ENCODE peak calls at places on chromosomes 16 and 17, in nine cellular contexts. P is tibial artery; N is KBM-7; F is GM20000; D is amygdala; L is amniotic stem cell; S is activated naive CD8-positive, alpha-beta T cell treated with anti-CD3 and anti-CD28 coated beads, Interleukin-2, amount 50 U/mL, for 24 hours; A is GM12878; C is lower lobe of right lung. U is an unnamed sample.

GRCh38 chr17:81994593-81995462 is 17.4 kb downstream of the ASPSCR1 start:
- DNase-seq in P (no peak), N (no peak), F (no peak), D (no peak), L (no peak), S (no peak), A (no peak), C (no peak), U (no peak)

GRCh38 chr16:27405546-27406451 is 3.8 kb downstream of the IL21R start:
- DNase-seq in P (no peak), N (no peak), F (peak), D (no peak), L (no peak), S (peak), A (no peak), C (no peak), U (no peak)

GRCh38 chr17:45119964-45120363 is 12.4 kb downstream of the PLCD3 start:
- DNase-seq in P (no peak), N (no peak), F (no peak), D (no peak), L (no peak), S (no peak), A (no peak), C (no peak), U (no peak)

GRCh38 chr17:65389426-65389825 is 172.0 kb downstream of the AXIN2 start:
- DNase-seq in P (no peak), N (no peak), F (no peak), D (no peak), L (no peak), S (no peak), A (no peak), C (no peak), U (no peak)

GRCh38 chr17:51833045-51833444 is 325.5 kb downstream of the CA10 start:
- DNase-seq in P (no peak), N (no peak), F (no peak), D (no peak), L (no peak), S (no peak), A (no peak), C (no peak), U (no peak)

GRCh38 chr17:38706625-38707298 is 1.7 kb downstream of the MLLT6 start:
- DNase-seq in P (no peak), N (peak), F (peak), D (no peak), L (no peak), S (peak), A (no peak), C (no peak), U (peak)

GRCh38 chr17:9020096-9020823 is 1.1 kb upstream of the NTN1 start:
- DNase-seq in P (peak), N (no peak), F (peak), D (no peak), L (no peak), S (no peak), A (no peak), C (no peak), U (no peak)

GRCh38 chr16:72827907-72828306 is 220.0 kb downstream of the ZFHX3 start:
- DNase-seq in P (no peak), N (no peak), F (no peak), D (no peak), L (no peak), S (no peak), A (no peak), C (no peak), U (no peak)

GRCh38 chr16:4339909-4340308 is 11.2 kb downstream of the PAM16 start:
- DNase-seq in P (no peak), N (no peak), F (no peak), D (no peak), L (no peak), S (no peak), A (no peak), C (peak), U (no peak)

GRCh38 chr16:87929986-87930385 is 6.3 kb downstream of the CA5A start:
- DNase-seq in P (no peak), N (no peak), F (no peak), D (no peak), L (no peak), S (no peak), A (no peak), C (no peak), U (no peak)

GRCh38 chr16:50006954-50007353 is 18.1 kb upstream of the CNEP1R1 start:
- DNase-seq in P (no peak), N (peak), F (no peak), D (no peak), L (no peak), S (no peak), A (no peak), C (no peak), U (no peak)

GRCh38 chr17:55334285-55334684 is 69.5 kb downstream of the HLF start:
- DNase-seq in P (no peak), N (no peak), F (no peak), D (no peak), L (no peak), S (no peak), A (no peak), C (no peak), U (no peak)

GRCh38 chr16:69865701-69866100 is 85.4 kb upstream of the CLEC18A start:
- DNase-seq in P (no peak), N (peak), F (no peak), D (no peak), L (no peak), S (no peak), A (no peak), C (no peak), U (no peak)

GRCh38 chr16:55942821-55943220 is 67.6 kb upstream of the CES5A start:
- DNase-seq in P (no peak), N (no peak), F (no peak), D (no peak), L (no peak), S (no peak), A (no peak), C (no peak), U (no peak)

GRCh38 chr17:57286372-57287105 is 30.2 kb downstream of the MSI2 start:
- DNase-seq in P (no peak), N (no peak), F (no peak), D (no peak), L (no peak), S (no peak), A (no peak), C (no peak), U (no peak)

GRCh38 chr17:17963694-17964436 is 8.3 kb downstream of the TOM1L2 start:
- DNase-seq in P (no peak), N (no peak), F (no peak), D (no peak), L (no peak), S (no peak), A (no peak), C (no peak), U (no peak)

GRCh38 chr16:49854227-49855203 is 1.4 kb downstream of the ZNF423 start:
- DNase-seq in P (peak), N (no peak), F (no peak), D (no peak), L (no peak), S (peak), A (no peak), C (no peak), U (no peak)

GRCh38 chr16:11072420-11073153 is 128.2 kb downstream of the CLEC16A start:
- DNase-seq in P (no peak), N (peak), F (no peak), D (no peak), L (no peak), S (no peak), A (no peak), C (no peak), U (no peak)

GRCh38 chr16:89064606-89065444 is 28.8 kb upstream of the ACSF3 start:
- DNase-seq in P (no peak), N (no peak), F (no peak), D (no peak), L (no peak), S (no peak), A (no peak), C (no peak), U (no peak)

GRCh38 chr17:58398574-58399266 is 18.6 kb downstream of the RNF43 start:
- DNase-seq in P (no peak), N (no peak), F (no peak), D (no peak), L (no peak), S (no peak), A (no peak), C (no peak), U (no peak)

GRCh38 chr17:18362509-18363020 is 785 bp downstream of the SHMT1 start:
- DNase-seq in P (peak), N (peak), F (no peak), D (peak), L (no peak), S (peak), A (no peak), C (peak), U (peak)

GRCh38 chr17:52202572-52202876 is 44.0 kb upstream of the CA10 start:
- DNase-seq in P (no peak), N (no peak), F (no peak), D (no peak), L (no peak), S (no peak), A (no peak), C (no peak), U (no peak)